ENCODE peak calls at places on chromosomes 16 and 17, in four cellular contexts. One of them, this sample, is unnamed.

GRCh38 chr16:14955546-14956231 is 18.4 kb downstream of the NPIPA1 start:
- DNase-seq in H1: no peak
- DNase-seq in HepG2: no peak
- DNase-seq in HCT116: no peak
- DNase-seq in this sample: no peak

GRCh38 chr16:12315330-12316138 is 339.0 kb downstream of the SNX29 start:
- DNase-seq in H1: no peak
- DNase-seq in HepG2: peak
- DNase-seq in HCT116: no peak
- DNase-seq in this sample: no peak

GRCh38 chr16:11877374-11877773 is 26.0 kb upstream of the RSL1D1 start:
- DNase-seq in H1: no peak
- DNase-seq in HCT116: no peak
- DNase-seq in HepG2: no peak
- DNase-seq in this sample: no peak

GRCh38 chr16:79965718-79966117 is 365.2 kb upstream of the MAF start:
- DNase-seq in HCT116: no peak
- DNase-seq in HepG2: no peak
- DNase-seq in H1: no peak
- DNase-seq in this sample: no peak

GRCh38 chr17:14297161-14297851 is 3.6 kb upstream of the HS3ST3B1 start:
- DNase-seq in HepG2: peak
- DNase-seq in H1: no peak
- DNase-seq in HCT116: no peak
- DNase-seq in this sample: no peak

GRCh38 chr17:17994271-17994670 is 21.6 kb downstream of the DRC3 start:
- DNase-seq in H1: peak
- DNase-seq in HCT116: peak
- DNase-seq in HepG2: peak
- DNase-seq in this sample: no peak

GRCh38 chr16:19366384-19366783 is 51.3 kb upstream of the TMC5 start:
- DNase-seq in HepG2: no peak
- DNase-seq in HCT116: no peak
- DNase-seq in H1: no peak
- DNase-seq in this sample: no peak

GRCh38 chr16:1330931-1331711 is 2.3 kb upstream of the BAIAP3 start:
- DNase-seq in H1: no peak
- DNase-seq in HCT116: no peak
- DNase-seq in HepG2: no peak
- DNase-seq in this sample: no peak

GRCh38 chr16:54931041-54931756 is 534 bp downstream of the IRX5 start:
- DNase-seq in HepG2: no peak
- DNase-seq in HCT116: no peak
- DNase-seq in H1: no peak
- DNase-seq in this sample: no peak

GRCh38 chr16:19872935-19873334 is 11.7 kb downstream of the GPRC5B start:
- DNase-seq in HepG2: no peak
- DNase-seq in H1: no peak
- DNase-seq in HCT116: no peak
- DNase-seq in this sample: no peak

GRCh38 chr17:39576187-39576586 is 31.5 kb downstream of the NEUROD2 start:
- DNase-seq in HCT116: peak
- DNase-seq in HepG2: peak
- DNase-seq in H1: no peak
- DNase-seq in this sample: no peak

GRCh38 chr16:67432491-67432890 is 1.6 kb downstream of the HSD11B2 start:
- DNase-seq in HCT116: no peak
- DNase-seq in H1: no peak
- DNase-seq in HepG2: no peak
- DNase-seq in this sample: no peak

GRCh38 chr17:42891539-42892152 is 9.0 kb upstream of the G6PC1 start:
- DNase-seq in H1: no peak
- DNase-seq in HepG2: peak
- DNase-seq in HCT116: no peak
- DNase-seq in this sample: no peak

GRCh38 chr17:4948166-4948996 is at the start of gene PFN1:
- DNase-seq in H1: no peak
- DNase-seq in HepG2: peak
- DNase-seq in HCT116: peak
- DNase-seq in this sample: peak

GRCh38 chr17:62704381-62704971 is 77.0 kb downstream of the MRC2 start:
- DNase-seq in H1: no peak
- DNase-seq in HCT116: no peak
- DNase-seq in HepG2: no peak
- DNase-seq in this sample: no peak

GRCh38 chr16:72561-73537 is at the start of gene RHBDF1:
- DNase-seq in HCT116: no peak
- DNase-seq in HepG2: no peak
- DNase-seq in H1: no peak
- DNase-seq in this sample: no peak

GRCh38 chr16:24975428-24975889 is 39.7 kb downstream of the ARHGAP17 start:
- DNase-seq in HCT116: no peak
- DNase-seq in H1: no peak
- DNase-seq in HepG2: no peak
- DNase-seq in this sample: peak

GRCh38 chr17:35630530-35631148 is 43.5 kb downstream of the AP2B1 start:
- DNase-seq in HCT116: peak
- DNase-seq in H1: no peak
- DNase-seq in HepG2: no peak
- DNase-seq in this sample: no peak

GRCh38 chr16:58493756-58494431 is 6.0 kb upstream of the NDRG4 start:
- DNase-seq in H1: no peak
- DNase-seq in HepG2: no peak
- DNase-seq in HCT116: no peak
- DNase-seq in this sample: no peak

GRCh38 chr17:382644-383533 is 30.3 kb upstream of the RPH3AL start:
- DNase-seq in HepG2: peak
- DNase-seq in H1: no peak
- DNase-seq in HCT116: no peak
- DNase-seq in this sample: no peak

GRCh38 chr17:27239046-27239445 is 54.9 kb upstream of the WSB1 start:
- DNase-seq in HepG2: no peak
- DNase-seq in HCT116: no peak
- DNase-seq in H1: no peak
- DNase-seq in this sample: peak

GRCh38 chr17:61926831-61927210 is 961 bp downstream of the INTS2 start:
- DNase-seq in HCT116: no peak
- DNase-seq in HepG2: no peak
- DNase-seq in H1: no peak
- DNase-seq in this sample: no peak

GRCh38 chr17:79842656-79843474 is 3.6 kb upstream of the CBX4 start:
- DNase-seq in HepG2: no peak
- DNase-seq in H1: no peak
- DNase-seq in HCT116: no peak
- DNase-seq in this sample: no peak

GRCh38 chr17:8832711-8833352 is 33.7 kb upstream of the MFSD6L start:
- DNase-seq in HCT116: peak
- DNase-seq in H1: peak
- DNase-seq in HepG2: no peak
- DNase-seq in this sample: no peak

GRCh38 chr17:76565728-76566612 is 19.7 kb downstream of the ST6GALNAC2 start:
- DNase-seq in HepG2: no peak
- DNase-seq in HCT116: no peak
- DNase-seq in H1: no peak
- DNase-seq in this sample: no peak

GRCh38 chr16:50747206-50747956 is 5.5 kb downstream of the CYLD start:
- DNase-seq in HepG2: peak
- DNase-seq in H1: no peak
- DNase-seq in HCT116: peak
- DNase-seq in this sample: peak

GRCh38 chr17:56176101-56176500 is 22.8 kb downstream of the ANKFN1 start:
- DNase-seq in HCT116: no peak
- DNase-seq in H1: no peak
- DNase-seq in HepG2: no peak
- DNase-seq in this sample: no peak

GRCh38 chr17:80122926-80123505 is 21.6 kb downstream of the GAA start:
- DNase-seq in HepG2: no peak
- DNase-seq in H1: no peak
- DNase-seq in HCT116: no peak
- DNase-seq in this sample: no peak

GRCh38 chr16:22217890-22218730 is 12.0 kb downstream of the EEF2K start:
- DNase-seq in HepG2: no peak
- DNase-seq in H1: no peak
- DNase-seq in HCT116: no peak
- DNase-seq in this sample: peak
- TF ChIP-seq RAD21 in HepG2: no peak
- TF ChIP-seq RAD21 in H1: no peak
- TF ChIP-seq RAD21 in HCT116: no peak
- TF ChIP-seq RAD21 in this sample: no peak

GRCh38 chr17:78525511-78526160 is 51.6 kb downstream of the DNAH17 start:
- DNase-seq in HepG2: no peak
- DNase-seq in H1: no peak
- DNase-seq in HCT116: no peak
- DNase-seq in this sample: no peak
- TF ChIP-seq EZH2 in HepG2: no peak
- TF ChIP-seq EZH2 in H1: no peak
- TF ChIP-seq EZH2 in HCT116: no peak
- TF ChIP-seq EZH2 in this sample: no peak

GRCh38 chr16:84541999-84542876 is 37.8 kb upstream of the MEAK7 start:
- DNase-seq in H1: no peak
- DNase-seq in HepG2: no peak
- DNase-seq in HCT116: no peak
- DNase-seq in this sample: no peak
- TF ChIP-seq RAD21 in H1: no peak
- TF ChIP-seq RAD21 in HepG2: no peak
- TF ChIP-seq RAD21 in HCT116: no peak
- TF ChIP-seq RAD21 in this sample: no peak

DNA sequence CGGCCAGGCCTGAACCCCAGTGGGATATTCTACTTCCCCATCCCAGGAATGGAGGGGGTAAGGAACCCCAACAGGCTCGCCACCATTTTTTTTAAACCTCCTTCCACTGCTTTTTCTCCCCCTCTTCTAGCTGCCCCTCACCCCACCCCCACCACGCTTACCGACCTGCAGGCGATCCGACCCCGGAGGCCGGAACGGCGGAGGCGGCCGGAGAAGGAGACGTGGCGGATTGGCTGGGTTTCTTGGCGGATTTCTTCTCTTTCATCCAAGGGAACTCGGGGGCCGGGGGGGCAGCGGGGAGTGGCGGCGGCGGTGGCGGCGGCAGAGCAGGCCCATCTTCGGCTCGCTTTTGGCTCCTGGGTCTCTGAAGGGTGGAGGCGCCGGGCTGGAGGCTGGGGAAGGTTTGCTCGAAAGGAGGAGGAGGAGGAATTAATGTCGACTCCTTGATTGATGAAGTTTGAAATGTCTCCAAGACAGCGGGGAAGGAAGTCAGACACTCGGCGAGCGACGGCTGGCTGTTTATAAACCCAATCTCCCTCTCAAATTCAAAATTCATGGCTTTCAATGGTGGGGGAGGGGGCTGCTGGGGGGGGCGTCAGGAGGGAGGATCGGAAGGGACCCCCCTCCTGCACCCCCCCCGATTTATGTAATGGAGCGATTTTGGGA is 420 bp downstream of the HOXB2 start:
- DNase-seq in HCT116: no peak
- DNase-seq in HepG2: no peak
- DNase-seq in H1: no peak
- DNase-seq in this sample: no peak
- TF ChIP-seq EZH2 in HCT116: no peak
- TF ChIP-seq EZH2 in HepG2: no peak
- TF ChIP-seq EZH2 in H1: no peak
- TF ChIP-seq EZH2 in this sample: no peak

GRCh38 chr17:64355536-64356303 is 34.9 kb downstream of the PECAM1 start:
- DNase-seq in HepG2: no peak
- DNase-seq in HCT116: no peak
- DNase-seq in H1: no peak
- DNase-seq in this sample: no peak
- TF ChIP-seq RAD21 in HepG2: no peak
- TF ChIP-seq RAD21 in HCT116: no peak
- TF ChIP-seq RAD21 in H1: no peak
- TF ChIP-seq RAD21 in this sample: no peak

GRCh38 chr17:7704601-7705268 is at the start of gene EFNB3:
- DNase-seq in H1: no peak
- DNase-seq in HepG2: no peak
- DNase-seq in HCT116: no peak
- DNase-seq in this sample: no peak
- TF ChIP-seq EZH2 in H1: no peak
- TF ChIP-seq EZH2 in HepG2: no peak
- TF ChIP-seq EZH2 in HCT116: no peak
- TF ChIP-seq EZH2 in this sample: no peak

GRCh38 chr16:53922805-53923645 is 219.1 kb downstream of the FTO start:
- DNase-seq in HCT116: no peak
- DNase-seq in H1: no peak
- DNase-seq in HepG2: no peak
- DNase-seq in this sample: no peak

GRCh38 chr16:53924311-53924860 is 220.4 kb downstream of the FTO start:
- DNase-seq in H1: no peak
- DNase-seq in HepG2: no peak
- DNase-seq in HCT116: no peak
- DNase-seq in this sample: no peak

GRCh38 chr16:53926209-53926608 is 222.3 kb downstream of the FTO start:
- DNase-seq in H1: no peak
- DNase-seq in HepG2: no peak
- DNase-seq in HCT116: no peak
- DNase-seq in this sample: no peak

GRCh38 chr16:53922067-53922804 is 218.3 kb downstream of the FTO start:
- DNase-seq in HCT116: no peak
- DNase-seq in HepG2: no peak
- DNase-seq in H1: no peak
- DNase-seq in this sample: no peak

GRCh38 chr16:53925011-53925410 is 221.1 kb downstream of the FTO start:
- DNase-seq in HepG2: peak
- DNase-seq in HCT116: no peak
- DNase-seq in H1: no peak
- DNase-seq in this sample: no peak
- TF ChIP-seq RAD21 in HepG2: no peak
- TF ChIP-seq RAD21 in HCT116: no peak
- TF ChIP-seq RAD21 in H1: no peak
- TF ChIP-seq RAD21 in this sample: no peak